ENCODE peak calls at places on chromosomes 12 and 14, in five cellular contexts. M, O, C, I and Y are unnamed samples.

GRCh38 chr14:92952497-92953298 is 29.7 kb downstream of the CHGA start:
- DNase-seq in C (no peak), O (no peak), I (no peak), M (no peak), Y (no peak)

GRCh38 chr14:52835122-52835903 is 43.9 kb upstream of the GNPNAT1 start:
- DNase-seq in C (peak; percentile 43), I (peak; percentile 63), M (no peak), O (no peak), Y (peak; percentile 87)

GRCh38 chr14:54252072-54252730 is 144.6 kb upstream of the CDKN3 start:
- DNase-seq in O (no peak), I (no peak), C (peak; percentile 58), M (no peak), Y (peak; percentile 8)

GRCh38 chr14:104799239-104799599 is 1.7 kb upstream of the ZBTB42 start:
- DNase-seq in O (no peak), M (no peak), I (no peak), C (no peak), Y (no peak)

GRCh38 chr12:47758834-47759690 is at the start of gene RAPGEF3:
- DNase-seq in M (peak; percentile 92), I (peak; percentile 95), O (no peak), C (peak; percentile 75), Y (peak; percentile 82)

GRCh38 chr14:21268612-21269251 is 510 bp downstream of the HNRNPC start:
- DNase-seq in C (peak; percentile 65), I (no peak), M (peak; percentile 41), O (no peak), Y (no peak)

GRCh38 chr12:118126119-118126757 is 9.7 kb upstream of the PEBP1 start:
- DNase-seq in I (no peak), C (no peak), M (no peak), O (no peak), Y (no peak)

GRCh38 chr12:105574056-105574715 is 243.7 kb downstream of the C12orf75 start:
- DNase-seq in C (no peak), I (no peak), O (no peak), M (no peak), Y (no peak)

GRCh38 chr14:90518941-90519256 is 122.1 kb downstream of the CALM1 start:
- DNase-seq in C (peak; percentile 11), M (peak; percentile 65), I (no peak), O (no peak), Y (peak; percentile 46)

GRCh38 chr14:22980672-22981089 is 1.7 kb downstream of the AJUBA start:
- DNase-seq in I (peak; percentile 43), O (no peak), C (peak; percentile 32), M (no peak), Y (peak; percentile 58)

GRCh38 chr14:93970967-93971634 is 5.3 kb downstream of the ASB2 start:
- DNase-seq in I (no peak), O (no peak), C (peak; percentile 18), M (no peak), Y (no peak)

GRCh38 chr12:111248221-111248620 is 120.7 kb downstream of the PHETA1 start:
- DNase-seq in I (peak; percentile 67), C (no peak), M (no peak), O (no peak), Y (no peak)

GRCh38 chr12:13425766-13426165 is 229.2 kb downstream of the EMP1 start:
- DNase-seq in C (peak; percentile 64), I (no peak), M (no peak), O (no peak), Y (no peak)

GRCh38 chr14:92215579-92215978 is 93.8 kb downstream of the CPSF2 start:
- DNase-seq in O (no peak), I (no peak), M (no peak), C (no peak), Y (peak; percentile 38)

GRCh38 chr12:93025145-93026103 is 96.3 kb upstream of the EEA1 start:
- DNase-seq in I (peak; percentile 28), C (peak; percentile 75), M (peak; percentile 28), O (peak; percentile 63), Y (peak; percentile 59)

GRCh38 chr14:29454026-29454693 is 473.5 kb downstream of the PRKD1 start:
- DNase-seq in O (no peak), I (no peak), C (peak; percentile 30), M (no peak), Y (no peak)

GRCh38 chr12:122310636-122311035 is 44.3 kb upstream of the VPS33A start:
- DNase-seq in O (no peak), C (no peak), M (no peak), I (no peak), Y (no peak)

DNA sequence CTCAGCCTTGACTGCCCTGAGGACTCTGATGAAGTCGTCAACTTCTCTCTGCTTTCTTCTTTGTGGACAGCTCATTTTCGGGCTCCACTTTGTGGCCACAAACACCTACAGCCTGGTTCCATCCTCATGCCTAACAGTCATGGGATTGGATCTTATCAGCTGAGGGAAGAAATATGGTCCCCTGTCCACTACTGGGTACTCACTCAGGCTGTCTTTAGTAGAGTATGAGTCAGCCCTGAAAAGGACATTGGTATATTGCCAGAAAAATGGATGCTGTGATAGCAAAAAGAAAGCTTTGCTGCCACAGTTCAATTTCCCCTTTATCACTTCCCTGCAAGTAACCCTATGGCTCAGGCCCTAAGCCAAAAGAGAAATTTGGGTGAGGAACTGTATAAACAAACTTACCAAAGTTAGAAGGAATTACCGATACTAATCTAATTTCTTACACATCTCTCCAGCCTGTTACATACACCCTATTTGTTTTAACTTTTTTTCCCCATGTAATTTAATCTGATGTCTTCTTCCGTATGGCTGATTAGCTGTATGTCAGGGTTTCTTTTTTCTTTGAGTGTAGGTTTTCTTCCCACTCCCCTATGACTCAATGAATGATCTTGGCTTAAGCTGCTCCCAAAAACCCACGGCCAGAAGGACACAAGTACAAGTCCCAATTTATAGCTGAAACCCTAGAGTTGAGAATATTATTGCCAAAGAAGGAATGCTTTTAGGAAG is 29.1 kb downstream of the MTHFD1 start:
- DNase-seq in M (no peak), C (peak; percentile 57), O (no peak), I (no peak), Y (no peak)
- TF ChIP-seq RCOR1 in M (no peak), C (no peak), O (no peak), I (no peak), Y (no peak)

GRCh38 chr12:7934560-7935463 is 1.2 kb downstream of the SLC2A3 start:
- DNase-seq in C (no peak), O (no peak), M (no peak), I (no peak), Y (no peak)
- TF ChIP-seq RCOR1 in C (no peak), O (no peak), M (no peak), I (no peak), Y (no peak)

DNA sequence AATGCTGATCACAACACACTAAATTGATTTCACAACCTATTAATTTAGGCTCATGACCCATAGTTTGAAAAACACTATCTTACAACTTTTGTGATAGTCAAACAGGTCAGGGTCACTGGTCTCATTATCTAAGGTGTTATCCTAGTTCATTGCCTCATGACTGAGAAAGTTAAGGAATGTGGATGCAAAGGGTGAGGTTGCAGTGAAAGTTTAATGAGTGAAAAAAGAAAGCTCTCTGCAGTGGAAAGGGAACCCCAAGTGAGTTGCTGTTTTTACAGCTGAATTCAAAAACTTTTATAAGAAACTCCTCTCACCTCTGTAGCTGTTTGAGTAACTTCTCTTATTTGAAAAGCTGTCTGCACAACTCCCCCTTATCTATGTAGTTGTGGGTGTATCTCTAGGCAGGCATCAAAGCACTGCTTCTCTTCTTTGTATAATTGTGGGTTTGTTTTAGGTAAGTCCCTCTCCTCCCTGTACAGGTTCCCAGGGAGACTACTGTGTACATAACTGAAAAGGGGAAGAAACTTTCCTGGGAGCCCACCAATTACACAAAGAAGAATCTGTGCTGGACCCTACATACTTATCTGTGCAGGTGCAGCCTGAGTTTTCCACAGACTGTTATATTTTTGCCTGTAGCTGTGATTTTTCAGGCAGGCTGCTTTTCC is 18.9 kb downstream of the DNAL1 start:
- DNase-seq in O (peak; percentile 28), M (no peak), I (no peak), C (no peak), Y (no peak)
- TF ChIP-seq RCOR1 in O (no peak), M (no peak), I (no peak), C (no peak), Y (no peak)

DNA sequence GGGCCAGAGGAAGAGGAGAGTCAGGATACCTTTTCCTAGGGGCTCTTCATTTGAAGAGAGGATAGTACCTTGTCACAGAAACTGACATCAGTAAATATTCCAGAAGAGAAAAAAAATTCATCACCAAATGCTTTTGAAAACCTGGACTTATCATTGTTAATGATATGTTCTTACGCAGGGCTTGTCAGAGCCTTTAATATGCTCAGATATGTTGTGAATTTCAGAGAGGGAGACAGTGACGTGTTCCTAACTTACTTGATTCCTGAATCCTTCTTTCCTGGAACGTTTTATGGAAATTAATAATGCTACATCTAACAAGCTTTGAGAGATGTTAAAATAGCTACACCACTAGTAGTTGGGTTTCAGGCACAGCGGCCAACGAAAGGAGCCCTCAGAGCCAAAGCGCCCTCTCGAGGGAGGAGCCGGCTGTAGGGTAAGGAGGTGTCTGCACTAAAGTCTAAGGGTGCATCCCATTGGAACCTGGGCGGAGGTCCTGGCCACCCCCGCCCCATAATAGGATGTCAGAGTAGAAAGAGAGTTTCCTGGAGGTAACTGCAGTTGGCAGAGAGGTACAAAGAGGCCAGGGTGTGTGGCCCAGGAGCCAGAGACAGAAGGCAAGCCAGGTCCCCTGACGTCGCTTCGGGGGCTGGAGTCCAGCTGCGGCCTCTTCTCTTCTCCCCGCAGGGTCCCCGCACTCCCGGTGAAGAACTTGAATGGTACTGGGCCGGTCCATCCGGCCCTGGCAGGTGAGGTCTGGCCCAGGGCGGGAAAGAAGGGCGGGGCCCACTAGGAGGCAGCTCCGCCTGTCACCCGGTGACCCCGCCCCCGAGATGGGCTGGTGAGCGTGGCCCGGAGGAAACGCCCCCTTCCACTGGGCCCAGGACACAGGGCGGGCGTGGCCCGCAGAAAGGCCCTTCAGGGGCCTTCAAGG is 36.2 kb downstream of the DTX1 start:
- DNase-seq in I (no peak), C (no peak), O (no peak), M (peak; percentile 95), Y (peak; percentile 85)
- TF ChIP-seq RCOR1 in I (no peak), C (no peak), O (no peak), M (no peak), Y (no peak)